ENCODE peak calls at places on chromosomes 11 and 22, in four cellular contexts. One of them, this sample, is unnamed.
A peak's percentile ranks its signal among the peaks of the same experiment; 100 is the strongest.

GRCh38 chr22:45896153-45896951 is 80.6 kb downstream of the WNT7B start:
- DNase-seq in K562: no peak
- DNase-seq in HepG2: no peak
- DNase-seq in GM12878: no peak
- DNase-seq in this sample: peak; percentile 69

GRCh38 chr11:66312549-66313320 is 4.1 kb downstream of the CD248 start:
- DNase-seq in GM12878: no peak
- DNase-seq in HepG2: peak; percentile 96
- DNase-seq in K562: peak; percentile 98
- DNase-seq in this sample: peak; percentile 100

GRCh38 chr22:21937821-21938070 is 14.9 kb downstream of the PPM1F start:
- DNase-seq in K562: no peak
- DNase-seq in HepG2: no peak
- DNase-seq in GM12878: no peak
- DNase-seq in this sample: no peak

GRCh38 chr11:73227571-73228211 is 9.6 kb downstream of the P2RY2 start:
- DNase-seq in HepG2: no peak
- DNase-seq in K562: peak; percentile 39
- DNase-seq in GM12878: no peak
- DNase-seq in this sample: peak; percentile 85

GRCh38 chr22:30212363-30212995 is 34.1 kb downstream of the LIF start:
- DNase-seq in GM12878: no peak
- DNase-seq in HepG2: peak; percentile 96
- DNase-seq in K562: no peak
- DNase-seq in this sample: no peak

GRCh38 chr11:58805065-58805464 is 39.4 kb downstream of the GLYATL2 start:
- DNase-seq in K562: no peak
- DNase-seq in HepG2: no peak
- DNase-seq in GM12878: no peak
- DNase-seq in this sample: no peak

GRCh38 chr22:44200451-44200850 is 19.7 kb downstream of the PARVG start:
- DNase-seq in HepG2: no peak
- DNase-seq in GM12878: no peak
- DNase-seq in K562: no peak
- DNase-seq in this sample: no peak

GRCh38 chr22:36334838-36335603 is 52.7 kb downstream of the MYH9 start:
- DNase-seq in GM12878: no peak
- DNase-seq in K562: peak; percentile 48
- DNase-seq in HepG2: no peak
- DNase-seq in this sample: no peak

GRCh38 chr11:135033545-135033944 is 621.5 kb upstream of the B3GAT1 start:
- DNase-seq in HepG2: peak; percentile 6
- DNase-seq in K562: no peak
- DNase-seq in GM12878: no peak
- DNase-seq in this sample: peak; percentile 63

GRCh38 chr11:83192846-83193245 is 666 bp upstream of the ANKRD42 start:
- DNase-seq in K562: no peak
- DNase-seq in HepG2: peak; percentile 5
- DNase-seq in GM12878: no peak
- DNase-seq in this sample: no peak

GRCh38 chr22:43272301-43272700 is 70.9 kb downstream of the SCUBE1 start:
- DNase-seq in HepG2: no peak
- DNase-seq in K562: no peak
- DNase-seq in GM12878: no peak
- DNase-seq in this sample: no peak

GRCh38 chr11:78057462-78058055 is 6.1 kb upstream of the THRSP start:
- DNase-seq in K562: no peak
- DNase-seq in HepG2: no peak
- DNase-seq in GM12878: no peak
- DNase-seq in this sample: no peak

GRCh38 chr11:8087756-8088155 is 6.7 kb downstream of the TUB start:
- DNase-seq in K562: no peak
- DNase-seq in HepG2: no peak
- DNase-seq in GM12878: no peak
- DNase-seq in this sample: no peak

GRCh38 chr11:97621282-97621681 is 1231.5 kb downstream of the JRKL start:
- DNase-seq in GM12878: no peak
- DNase-seq in K562: no peak
- DNase-seq in HepG2: no peak
- DNase-seq in this sample: no peak

GRCh38 chr11:61700221-61700620 is 20.0 kb downstream of the DAGLA start:
- DNase-seq in K562: peak; percentile 63
- DNase-seq in HepG2: peak; percentile 46
- DNase-seq in GM12878: no peak
- DNase-seq in this sample: no peak

GRCh38 chr11:73001615-73002014 is 140.5 kb downstream of the FCHSD2 start:
- DNase-seq in K562: no peak
- DNase-seq in GM12878: no peak
- DNase-seq in HepG2: no peak
- DNase-seq in this sample: no peak

GRCh38 chr22:50208430-50208938 is 7.7 kb downstream of the SELENOO start:
- DNase-seq in GM12878: no peak
- DNase-seq in HepG2: no peak
- DNase-seq in K562: no peak
- DNase-seq in this sample: no peak

GRCh38 chr11:19934828-19935259 is 222.2 kb downstream of the NAV2 start:
- DNase-seq in K562: peak; percentile 19
- DNase-seq in GM12878: no peak
- DNase-seq in HepG2: no peak
- DNase-seq in this sample: no peak

GRCh38 chr11:124754710-124755109 is 2.7 kb upstream of the VSIG2 start:
- DNase-seq in GM12878: no peak
- DNase-seq in K562: no peak
- DNase-seq in HepG2: no peak
- DNase-seq in this sample: no peak

GRCh38 chr22:30310881-30311771 is 15.6 kb downstream of the TBC1D10A start:
- DNase-seq in K562: no peak
- DNase-seq in GM12878: no peak
- DNase-seq in HepG2: no peak
- DNase-seq in this sample: no peak

GRCh38 chr11:100927579-100927978 is 202.0 kb downstream of the PGR start:
- DNase-seq in K562: no peak
- DNase-seq in GM12878: no peak
- DNase-seq in HepG2: no peak
- DNase-seq in this sample: no peak

GRCh38 chr11:37353192-37353591 is 755.2 kb upstream of the RAG2 start:
- DNase-seq in GM12878: no peak
- DNase-seq in K562: no peak
- DNase-seq in HepG2: no peak
- DNase-seq in this sample: no peak

GRCh38 chr11:60872952-60873524 is 5.7 kb downstream of the ZP1 start:
- DNase-seq in HepG2: peak; percentile 34
- DNase-seq in GM12878: no peak
- DNase-seq in K562: no peak
- DNase-seq in this sample: peak; percentile 54

DNA sequence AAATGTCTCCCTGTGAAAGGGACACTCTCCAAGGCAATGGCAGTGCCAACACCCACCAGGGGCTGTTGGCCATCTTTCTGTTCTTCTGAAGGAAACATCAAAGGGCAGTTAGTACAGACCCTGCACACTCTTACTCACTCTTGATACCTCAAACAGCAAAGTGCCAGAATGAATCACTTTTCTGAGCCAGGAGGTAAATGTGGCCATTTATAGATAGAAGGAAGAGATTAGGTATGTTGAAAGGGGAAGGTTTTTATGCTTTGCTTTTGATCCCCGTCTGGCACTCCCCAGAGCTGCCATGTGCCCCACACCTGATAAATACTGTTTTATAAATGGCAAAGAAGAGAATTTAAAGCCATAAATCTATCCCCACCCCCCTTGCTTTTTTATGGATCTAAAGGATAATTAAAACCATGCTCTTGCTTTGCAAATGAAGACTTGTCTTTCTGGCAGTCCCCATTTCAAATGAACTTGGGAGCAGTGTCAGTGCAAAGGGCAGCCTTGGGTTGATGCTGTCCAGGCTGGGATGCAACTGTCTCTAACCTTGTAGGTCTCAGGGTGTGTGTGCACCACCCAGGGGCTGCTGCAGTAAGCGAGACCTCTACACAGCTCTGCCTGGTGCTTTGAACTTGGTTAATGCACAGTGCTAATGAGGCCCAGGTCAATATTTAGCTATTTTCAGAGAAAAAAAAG is 207.6 kb downstream of the ETS1 start:
- DNase-seq in K562: no peak
- DNase-seq in GM12878: no peak
- DNase-seq in HepG2: no peak
- DNase-seq in this sample: no peak
- TF ChIP-seq CBFB in K562: no peak
- TF ChIP-seq CBFB in GM12878: no peak
- TF ChIP-seq CBFB in HepG2: no peak
- TF ChIP-seq CBFB in this sample: no peak

GRCh38 chr11:128895505-128895904 is 4.3 kb downstream of the KCNJ5 start:
- DNase-seq in GM12878: no peak
- DNase-seq in HepG2: no peak
- DNase-seq in K562: no peak
- DNase-seq in this sample: no peak
- TF ChIP-seq ESRRA in GM12878: no peak
- TF ChIP-seq ESRRA in HepG2: no peak
- TF ChIP-seq ESRRA in K562: no peak
- TF ChIP-seq ESRRA in this sample: no peak

DNA sequence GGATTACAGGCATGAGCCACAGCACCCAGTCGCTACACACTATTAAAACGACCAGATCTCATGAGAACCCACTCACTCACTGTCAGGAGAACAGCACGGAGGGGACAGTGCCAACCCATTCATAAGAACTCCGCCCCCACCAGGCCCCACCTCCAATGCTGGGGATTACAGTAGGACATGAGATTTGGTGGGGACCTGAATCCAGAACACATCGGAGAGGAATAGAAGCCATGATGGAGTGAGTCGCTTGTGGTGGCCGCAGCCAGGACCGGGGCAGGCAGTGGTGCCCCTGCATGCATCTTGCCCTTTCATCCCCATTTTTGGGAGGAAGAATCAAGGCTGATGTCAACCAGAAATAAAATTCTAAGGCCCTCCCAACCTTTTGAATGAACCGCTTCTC is 8.7 kb downstream of the NADSYN1 start:
- DNase-seq in HepG2: no peak
- DNase-seq in GM12878: no peak
- DNase-seq in K562: no peak
- DNase-seq in this sample: no peak
- TF ChIP-seq CREM in HepG2: no peak
- TF ChIP-seq CREM in GM12878: no peak
- TF ChIP-seq CREM in K562: no peak
- TF ChIP-seq CREM in this sample: no peak

DNA sequence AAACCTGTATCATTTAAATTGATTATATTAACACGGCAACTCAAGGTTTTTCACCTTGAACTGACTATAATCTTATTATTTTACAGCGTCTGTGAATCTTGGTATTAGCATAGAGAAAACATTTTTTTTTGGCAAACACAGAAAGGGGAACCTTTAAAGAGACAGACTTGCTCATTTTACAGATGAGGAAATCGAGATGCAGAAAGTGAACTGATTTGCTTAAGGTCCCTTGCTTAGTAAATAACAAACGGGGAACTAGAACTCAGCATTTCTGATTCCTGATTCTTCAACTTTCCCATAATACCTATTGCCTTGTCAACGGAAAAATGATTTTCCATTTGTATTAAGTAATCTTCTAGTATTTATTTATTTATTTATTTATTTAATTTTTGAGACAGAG is 33.2 kb upstream of the CECR2 start:
- DNase-seq in GM12878: no peak
- DNase-seq in K562: no peak
- DNase-seq in HepG2: no peak
- DNase-seq in this sample: no peak
- TF ChIP-seq CBFB in GM12878: no peak
- TF ChIP-seq CBFB in K562: no peak
- TF ChIP-seq CBFB in HepG2: no peak
- TF ChIP-seq CBFB in this sample: no peak

GRCh38 chr11:12318791-12319733 is 58.3 kb upstream of the PARVA start:
- DNase-seq in K562: no peak
- DNase-seq in HepG2: no peak
- DNase-seq in GM12878: no peak
- DNase-seq in this sample: no peak
- TF ChIP-seq ESRRA in K562: no peak
- TF ChIP-seq ESRRA in HepG2: no peak
- TF ChIP-seq ESRRA in GM12878: no peak
- TF ChIP-seq ESRRA in this sample: no peak

GRCh38 chr11:45331839-45332485 is 45.8 kb upstream of the SYT13 start:
- DNase-seq in K562: no peak
- DNase-seq in GM12878: no peak
- DNase-seq in HepG2: no peak
- DNase-seq in this sample: no peak

GRCh38 chr11:45333023-45333422 is 46.9 kb upstream of the SYT13 start:
- DNase-seq in HepG2: no peak
- DNase-seq in K562: no peak
- DNase-seq in GM12878: no peak
- DNase-seq in this sample: no peak

GRCh38 chr11:45332486-45332934 is 46.4 kb upstream of the SYT13 start:
- DNase-seq in GM12878: no peak
- DNase-seq in K562: peak; percentile 77
- DNase-seq in HepG2: peak; percentile 24
- DNase-seq in this sample: peak; percentile 53

GRCh38 chr11:45334410-45334809 is 48.3 kb upstream of the SYT13 start:
- DNase-seq in K562: no peak
- DNase-seq in GM12878: no peak
- DNase-seq in HepG2: no peak
- DNase-seq in this sample: no peak

DNA sequence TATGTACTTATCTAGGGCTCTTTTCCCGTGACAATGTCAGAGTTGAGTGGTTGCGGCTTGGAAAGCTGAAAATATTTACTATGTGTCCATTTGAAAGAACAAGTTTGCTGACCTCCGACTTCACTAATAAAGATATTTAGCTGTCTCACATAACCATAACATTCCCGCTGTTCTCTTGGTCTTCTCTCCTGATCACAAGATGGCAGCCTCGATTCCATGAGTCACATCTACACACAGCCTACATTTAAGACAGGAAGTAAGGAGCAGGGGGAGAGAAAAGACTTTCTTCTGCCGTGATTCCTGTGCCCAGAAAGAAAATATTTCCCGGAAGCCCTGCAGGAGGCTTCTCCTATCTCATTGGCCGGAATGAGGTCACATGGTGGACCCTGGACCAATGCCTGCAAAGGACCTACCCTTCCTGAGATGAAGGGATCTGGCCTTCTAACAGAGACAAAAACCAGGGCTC is 47.4 kb upstream of the SYT13 start:
- DNase-seq in K562: peak; percentile 84
- DNase-seq in GM12878: no peak
- DNase-seq in HepG2: peak; percentile 15
- DNase-seq in this sample: peak; percentile 44
- TF ChIP-seq CREM in K562: no peak
- TF ChIP-seq CREM in GM12878: no peak
- TF ChIP-seq CREM in HepG2: no peak
- TF ChIP-seq CREM in this sample: no peak

DNA sequence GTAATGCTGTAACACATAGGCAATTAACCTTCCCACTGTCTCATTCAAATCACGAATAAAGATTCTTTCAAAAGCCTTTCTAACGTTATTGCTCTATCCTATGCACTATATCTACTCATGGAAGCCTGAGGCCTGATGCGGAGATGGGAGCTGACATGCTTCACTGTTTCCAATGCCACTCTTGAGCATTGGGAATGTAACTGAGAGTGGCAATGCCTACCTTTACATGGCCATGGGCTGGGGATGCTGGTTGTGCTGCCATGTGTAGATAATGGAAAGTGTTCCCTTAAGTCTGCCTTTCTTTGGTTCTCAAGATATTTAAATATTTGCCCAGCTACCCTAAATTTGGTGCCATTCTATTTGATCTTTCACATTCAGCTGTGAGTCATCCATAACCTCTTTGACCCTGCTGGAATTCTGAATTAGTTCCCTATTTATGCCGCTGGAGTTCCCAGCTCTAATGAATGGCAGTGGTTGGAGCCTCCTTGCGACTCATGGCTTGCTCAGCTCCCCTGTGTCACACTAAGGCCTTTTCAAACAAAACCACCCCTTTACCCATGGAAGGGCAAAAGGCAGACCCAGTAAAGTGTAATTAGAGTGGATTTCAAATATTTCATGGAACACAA is 21.4 kb upstream of the DKK3 start:
- DNase-seq in HepG2: peak; percentile 61
- DNase-seq in GM12878: no peak
- DNase-seq in K562: no peak
- DNase-seq in this sample: no peak
- TF ChIP-seq CBFB in HepG2: no peak
- TF ChIP-seq CBFB in GM12878: no peak
- TF ChIP-seq CBFB in K562: no peak
- TF ChIP-seq CBFB in this sample: no peak

This sample was measured in WTC11.